ENCODE peak calls at places on chromosomes 11 and 22, in ten cellular contexts. V is GM23248; B is ovary; P is CD8-positive, alpha-beta T cell; S is choroid plexus epithelial cell; D is cardiac fibroblast; J is foreskin fibroblast; Y is thyroid gland; N is AG09309; K is upper lobe of right lung. Q is an unnamed sample.

GRCh38 chr11:62611705-62612365 is 740 bp downstream of the EML3 start:
- DNase-seq in K (peak), S (peak), J (peak), N (no peak), P (peak), V (peak), B (peak), D (peak), Y (peak), Q (peak)

GRCh38 chr11:77879218-77879617 is 58.3 kb downstream of the AAMDC start:
- DNase-seq in Y (peak), S (peak), J (peak), P (no peak), B (peak), V (peak), K (no peak), D (peak), N (no peak), Q (peak)

GRCh38 chr22:42747701-42748513 is 27.2 kb upstream of the A4GALT start:
- DNase-seq in S (peak), J (peak), N (peak), V (peak), D (peak), K (no peak), Y (no peak), P (no peak), B (no peak), Q (peak)

GRCh38 chr22:40157546-40157945 is 20.2 kb upstream of the TNRC6B start:
- DNase-seq in K (no peak), S (no peak), Y (no peak), B (no peak), J (no peak), D (no peak), P (no peak), V (no peak), N (no peak), Q (no peak)

GRCh38 chr11:1502168-1502955 is 15.8 kb upstream of the MOB2 start:
- DNase-seq in J (no peak), N (no peak), B (no peak), P (no peak), K (no peak), V (no peak), D (no peak), Y (no peak), S (no peak), Q (no peak)

GRCh38 chr22:19066531-19067271 is 55.5 kb downstream of the DGCR2 start:
- DNase-seq in N (peak), Y (no peak), V (peak), P (no peak), B (no peak), J (peak), S (peak), K (no peak), D (peak), Q (peak)

GRCh38 chr11:118142081-118142480 is 10.5 kb downstream of the SCN4B start:
- DNase-seq in D (peak), N (no peak), K (peak), B (no peak), J (peak), P (no peak), S (no peak), V (peak), Y (no peak), Q (no peak)

GRCh38 chr11:86101941-86102407 is 33.1 kb upstream of the PICALM start:
- DNase-seq in D (peak), Y (no peak), J (peak), K (no peak), V (peak), S (peak), B (no peak), N (no peak), P (no peak), Q (no peak)

GRCh38 chr11:18890615-18891014 is 48.6 kb downstream of the MRGPRX1 start:
- DNase-seq in D (no peak), V (no peak), Y (no peak), J (no peak), K (no peak), B (no peak), S (no peak), P (no peak), N (no peak), Q (no peak)

GRCh38 chr11:62554377-62554776 is 7.8 kb upstream of the AHNAK start:
- DNase-seq in J (peak), K (no peak), N (no peak), D (no peak), S (no peak), V (no peak), P (no peak), Y (no peak), B (no peak), Q (no peak)

GRCh38 chr11:28476864-28477263 is 368.7 kb downstream of the METTL15 start:
- DNase-seq in D (no peak), K (no peak), B (no peak), N (no peak), Y (no peak), S (no peak), V (no peak), J (no peak), P (no peak), Q (no peak)

GRCh38 chr22:45450931-45451651 is 37.6 kb downstream of the RIBC2 start:
- DNase-seq in N (peak), V (peak), S (peak), Y (no peak), P (no peak), D (peak), B (no peak), J (peak), K (no peak), Q (peak)

GRCh38 chr11:90349741-90350140 is 126.9 kb upstream of the CHORDC1 start:
- DNase-seq in S (no peak), B (no peak), P (no peak), J (no peak), V (no peak), K (no peak), N (no peak), Y (no peak), D (no peak), Q (no peak)

GRCh38 chr11:59918494-59918893 is 19.7 kb upstream of the OOSP1 start:
- DNase-seq in P (no peak), V (peak), J (no peak), B (no peak), S (peak), N (no peak), D (peak), K (no peak), Y (no peak), Q (peak)

GRCh38 chr11:17434108-17434507 is 42.5 kb downstream of the ABCC8 start:
- DNase-seq in N (no peak), K (no peak), S (no peak), B (no peak), V (no peak), Y (no peak), J (no peak), P (no peak), D (no peak), Q (no peak)

GRCh38 chr22:19275919-19276600 is 15.5 kb downstream of the CLTCL1 start:
- DNase-seq in B (peak), K (no peak), V (no peak), D (peak), S (peak), J (no peak), Y (peak), N (no peak), P (no peak), Q (no peak)

GRCh38 chr22:48241658-48242057 is 1479.2 kb downstream of the TBC1D22A start:
- DNase-seq in N (no peak), P (no peak), V (no peak), K (peak), J (no peak), Y (no peak), B (no peak), D (no peak), S (no peak), Q (no peak)

GRCh38 chr11:1796297-1797011 is 32.7 kb upstream of the CTSD start:
- DNase-seq in B (no peak), D (no peak), S (no peak), N (no peak), P (no peak), Y (no peak), K (no peak), J (no peak), V (no peak), Q (no peak)

GRCh38 chr22:36904260-36904659 is 9.2 kb upstream of the CSF2RB start:
- DNase-seq in J (no peak), K (no peak), P (no peak), Y (no peak), B (no peak), S (no peak), D (no peak), V (no peak), N (no peak), Q (no peak)

GRCh38 chr22:30985561-30986208 is 16.6 kb downstream of the TUG1 start:
- DNase-seq in B (no peak), N (no peak), J (no peak), D (no peak), V (no peak), P (no peak), K (no peak), S (no peak), Y (no peak), Q (no peak)

GRCh38 chr11:10742460-10743208 is 8.4 kb upstream of the CTR9 start:
- DNase-seq in B (no peak), D (peak), P (peak), V (peak), Y (no peak), N (peak), S (peak), J (peak), K (no peak), Q (no peak)

GRCh38 chr11:65672982-65673381 is 10.3 kb upstream of the RELA start:
- DNase-seq in N (no peak), K (no peak), D (no peak), J (no peak), Y (no peak), S (no peak), V (no peak), P (no peak), B (no peak), Q (no peak)

GRCh38 chr11:65182258-65183170 is 786 bp downstream of the CAPN1 start:
- DNase-seq in K (peak), P (no peak), J (peak), D (peak), B (peak), V (peak), N (no peak), S (peak), Y (peak), Q (no peak)

GRCh38 chr11:62792193-62792575 is 378 bp upstream of the TMEM223 start:
- DNase-seq in N (no peak), K (no peak), S (no peak), V (no peak), B (peak), J (no peak), D (no peak), Y (peak), P (no peak), Q (no peak)

GRCh38 chr11:12287374-12288211 is 89.8 kb upstream of the PARVA start:
- DNase-seq in B (peak), N (peak), J (peak), D (peak), S (peak), V (peak), K (no peak), P (no peak), Y (no peak), Q (peak)

GRCh38 chr11:124891390-124891861 is 6.2 kb downstream of the ROBO4 start:
- DNase-seq in Y (no peak), B (peak), J (peak), V (no peak), S (no peak), D (no peak), P (no peak), K (no peak), N (no peak), Q (no peak)

GRCh38 chr11:773425-773824 is 3.9 kb downstream of the GATD1 start:
- DNase-seq in P (no peak), K (peak), J (no peak), S (no peak), V (no peak), Y (no peak), B (no peak), N (no peak), D (no peak), Q (no peak)

GRCh38 chr22:37979782-37980181 is 4.6 kb downstream of the SOX10 start:
- DNase-seq in J (no peak), B (no peak), P (no peak), N (no peak), K (no peak), Y (no peak), S (no peak), D (no peak), V (no peak), Q (no peak)

DNA sequence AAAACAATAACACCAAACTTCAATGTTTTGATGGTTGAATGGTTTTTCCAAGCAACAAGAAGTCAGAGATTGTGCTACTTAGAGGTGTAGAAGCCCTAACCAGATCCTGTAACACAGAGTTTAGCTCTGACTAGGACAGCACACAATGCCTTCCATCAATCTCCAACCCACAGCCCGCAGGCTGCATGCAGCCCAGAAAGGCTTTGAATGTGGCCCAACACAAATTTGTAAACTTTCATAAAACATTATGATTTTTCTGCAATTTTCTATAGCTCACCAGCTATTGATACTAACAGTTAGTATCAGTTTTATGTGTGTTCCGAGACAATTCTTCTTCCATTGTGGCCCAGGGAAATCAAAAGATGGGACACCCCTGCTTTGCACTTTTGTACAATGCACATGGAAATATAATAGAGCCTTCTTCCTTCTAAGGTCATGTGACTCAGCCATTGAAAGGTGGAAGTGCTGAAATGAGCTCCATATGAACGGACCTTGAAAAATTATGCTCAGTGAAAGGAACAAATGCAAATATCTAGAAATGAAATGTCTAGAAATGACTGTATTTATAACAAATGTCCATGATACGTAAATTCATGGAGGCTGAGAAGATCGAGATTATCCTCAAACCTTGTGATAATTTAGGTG is 47.6 kb upstream of the VPREB1 start:
- DNase-seq in B (no peak), N (no peak), Y (no peak), V (no peak), D (no peak), K (no peak), S (no peak), J (no peak), P (no peak), Q (no peak)
- H3K4me3 ChIP-seq in B (no peak), N (no peak), Y (no peak), V (no peak), D (no peak), K (no peak), S (no peak), J (no peak), P (no peak), Q (no peak)

GRCh38 chr11:69983897-69984438 is 94.1 kb upstream of the ANO1 start:
- DNase-seq in P (no peak), K (no peak), Y (no peak), B (no peak), J (no peak), V (no peak), D (no peak), S (no peak), N (no peak), Q (no peak)

GRCh38 chr11:69985654-69986420 is 92.3 kb upstream of the ANO1 start:
- DNase-seq in B (no peak), D (no peak), S (no peak), K (peak), N (no peak), J (no peak), P (no peak), Y (no peak), V (peak), Q (no peak)

GRCh38 chr11:69984457-69985261 is 93.5 kb upstream of the ANO1 start:
- DNase-seq in B (no peak), Y (no peak), V (no peak), J (no peak), P (no peak), N (no peak), D (no peak), K (peak), S (no peak), Q (no peak)

GRCh38 chr11:69986421-69987229 is 91.5 kb upstream of the ANO1 start:
- DNase-seq in K (peak), N (no peak), Y (no peak), B (no peak), S (no peak), J (no peak), P (no peak), V (no peak), D (no peak), Q (no peak)

DNA sequence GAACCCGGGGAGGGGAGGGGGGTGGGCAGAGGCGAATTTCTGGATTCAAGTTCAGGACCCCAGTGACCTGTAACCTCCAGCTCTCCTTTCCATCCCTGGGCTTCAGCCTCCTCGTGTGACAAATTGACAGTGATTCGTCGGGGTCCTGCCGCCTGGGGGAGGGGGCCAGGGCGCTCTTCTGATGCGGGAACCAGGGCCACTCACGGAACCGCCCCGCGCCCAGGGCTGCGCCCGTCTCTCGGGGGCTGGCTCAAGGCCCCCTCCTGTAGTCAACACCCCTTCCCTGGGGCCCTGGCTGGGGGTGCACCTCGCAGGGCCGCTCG is 92.8 kb upstream of the ANO1 start:
- DNase-seq in P (no peak), N (no peak), S (no peak), K (no peak), Y (no peak), B (no peak), D (no peak), V (no peak), J (no peak), Q (no peak)
- H3K4me3 ChIP-seq in P (no peak), N (no peak), S (no peak), K (peak), Y (no peak), B (peak), D (no peak), V (no peak), J (no peak), Q (no peak)

GRCh38 chr11:68666854-68667253 is 17.5 kb upstream of the GAL start:
- DNase-seq in Y (no peak), S (no peak), V (no peak), N (no peak), P (no peak), B (no peak), J (no peak), D (no peak), K (peak), Q (no peak)
- H3K4me3 ChIP-seq in Y (no peak), S (no peak), V (no peak), N (no peak), P (no peak), B (no peak), J (no peak), D (no peak), K (no peak), Q (no peak)

DNA sequence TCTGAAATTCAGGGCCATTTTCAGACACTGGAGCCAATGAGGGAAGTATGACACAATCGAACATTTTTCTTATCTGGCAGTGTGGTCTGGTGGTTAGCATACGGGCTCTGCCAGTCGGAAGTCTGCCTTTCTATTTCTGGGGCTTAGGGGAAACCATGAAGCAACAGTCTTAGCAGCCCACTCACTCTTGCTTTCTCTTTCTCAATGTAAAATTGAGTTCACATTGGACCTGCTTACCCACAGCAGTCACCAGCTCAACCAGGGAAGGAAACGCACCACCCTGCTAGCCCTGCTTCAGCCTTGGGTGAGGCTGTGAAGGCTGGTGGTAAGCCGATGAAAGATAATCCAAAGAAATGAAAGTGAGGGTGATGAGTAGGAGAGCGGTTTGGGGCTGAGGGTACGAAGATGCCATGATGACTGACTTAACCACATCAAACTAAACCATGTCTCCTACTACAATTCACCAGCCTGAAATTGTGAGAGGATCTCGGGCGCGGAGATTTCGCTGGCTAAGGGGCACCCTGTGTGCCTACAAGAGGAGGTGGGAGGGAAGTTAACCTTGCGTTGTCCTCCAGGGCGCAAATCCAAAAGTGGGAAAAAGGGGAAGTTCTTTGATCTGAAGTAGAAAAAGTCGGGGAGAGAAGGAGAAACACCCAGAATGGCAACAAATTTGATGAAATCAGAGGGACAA is 2.0 kb upstream of the LMO2 start:
- DNase-seq in K (no peak), V (no peak), N (no peak), D (peak), P (peak), J (no peak), S (peak), B (no peak), Y (no peak), Q (no peak)
- H3K4me3 ChIP-seq in K (peak), V (no peak), N (no peak), D (no peak), P (peak), J (no peak), S (no peak), B (no peak), Y (no peak), Q (no peak)

DNA sequence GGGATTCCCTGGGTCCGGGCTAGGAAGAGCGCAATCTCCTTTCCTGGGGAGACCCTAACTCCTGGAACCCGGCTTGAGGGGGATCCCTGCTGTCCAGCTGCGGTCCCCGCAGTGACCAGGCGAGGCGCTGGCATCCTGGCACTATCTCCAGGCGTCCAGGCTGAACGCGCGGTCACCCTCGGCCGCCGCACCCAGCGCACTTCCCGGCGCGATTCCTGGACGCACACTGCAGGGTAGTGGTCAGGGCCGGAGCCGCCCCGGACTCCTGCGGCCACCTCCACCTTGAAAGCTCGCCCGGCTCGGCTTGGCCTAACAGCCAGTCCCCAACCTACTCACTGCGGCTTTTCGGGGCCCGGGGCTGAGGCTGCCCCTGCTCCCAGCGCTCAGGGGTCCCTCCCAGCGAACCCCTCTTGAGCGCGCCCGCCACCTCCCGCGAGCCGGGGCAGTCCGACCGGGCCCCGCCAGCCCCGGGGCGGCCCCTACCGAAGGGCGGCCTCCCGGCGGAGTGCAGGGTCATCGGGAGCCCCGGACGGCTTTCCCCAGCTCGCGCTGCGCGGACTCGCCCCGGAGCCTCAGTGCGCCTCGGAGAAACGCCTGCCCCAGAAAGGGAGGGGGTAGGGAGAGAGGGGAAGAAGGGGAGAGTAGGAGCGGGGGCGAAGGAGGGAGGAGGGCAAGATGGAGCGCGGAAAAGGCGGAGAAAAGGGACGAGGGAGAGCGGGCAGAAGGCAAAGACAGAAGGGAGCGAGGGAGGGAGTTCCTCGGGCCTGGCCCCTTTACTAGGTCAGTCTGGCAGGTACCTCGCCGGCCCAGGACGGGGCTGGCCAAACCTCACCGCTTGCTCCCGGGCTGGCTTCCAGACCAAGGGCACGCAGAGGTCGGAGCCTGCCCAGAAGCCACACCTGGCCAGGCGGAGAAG is 1.0 kb downstream of the POU2AF3 start:
- DNase-seq in J (peak), N (no peak), Y (peak), P (no peak), S (peak), B (peak), V (peak), K (peak), D (peak), Q (no peak)
- H3K4me3 ChIP-seq in J (peak), N (peak), Y (peak), P (no peak), S (peak), B (peak), V (peak), K (peak), D (peak), Q (peak)

GRCh38 chr22:22936915-22937656 is 49.5 kb downstream of the IGLL5 start:
- DNase-seq in P (no peak), V (no peak), N (no peak), B (no peak), Y (no peak), J (no peak), S (no peak), K (no peak), D (no peak), Q (no peak)
- H3K4me3 ChIP-seq in P (no peak), V (no peak), N (no peak), B (no peak), Y (no peak), J (no peak), S (no peak), K (no peak), D (no peak), Q (no peak)

GRCh38 chr11:23284626-23285025 is 424.4 kb upstream of the CCDC179 start:
- DNase-seq in Y (no peak), B (no peak), V (peak), D (peak), N (peak), J (peak), K (no peak), P (no peak), S (peak), Q (no peak)
- H3K4me3 ChIP-seq in Y (no peak), B (no peak), V (no peak), D (no peak), N (no peak), J (no peak), K (no peak), P (no peak), S (no peak), Q (no peak)

Q was measured in skeletal muscle cell.